ENCODE peak calls at places on chromosomes 12 and 14, in four cellular contexts. U, X, Z and A are unnamed samples.

GRCh38 chr14:23120405-23121251 is 1.6 kb upstream of the CEBPE start:
- DNase-seq in U (peak), X (peak), Z (peak), A (peak)

GRCh38 chr12:25362646-25363045 is 111.9 kb upstream of the KRAS start:
- DNase-seq in U (no peak), X (no peak), Z (no peak), A (no peak)

GRCh38 chr12:51721281-51721940 is 127.1 kb downstream of the FIGNL2 start:
- DNase-seq in U (peak), X (no peak), Z (no peak), A (peak)

GRCh38 chr12:52380271-52380694 is 5.2 kb downstream of the KRT84 start:
- DNase-seq in U (peak), X (no peak), Z (no peak), A (peak)

GRCh38 chr12:25189656-25190055 is 5.3 kb downstream of the DNAI7 start:
- DNase-seq in U (no peak), X (no peak), Z (no peak), A (no peak)

GRCh38 chr12:120988234-120988633 is 9.9 kb downstream of the HNF1A start:
- DNase-seq in U (no peak), X (no peak), Z (no peak), A (no peak)

GRCh38 chr14:36720657-36721056 is 59.0 kb downstream of the PAX9 start:
- DNase-seq in U (no peak), X (no peak), Z (no peak), A (no peak)

GRCh38 chr14:81348086-81348485 is 52.0 kb downstream of the STON2 start:
- DNase-seq in U (no peak), X (no peak), Z (no peak), A (no peak)

GRCh38 chr14:23227566-23227965 is 10.2 kb upstream of the RNF212B start:
- DNase-seq in U (no peak), X (no peak), Z (no peak), A (no peak)

GRCh38 chr14:57480044-57480443 is 13.6 kb downstream of the CCDC198 start:
- DNase-seq in U (no peak), X (no peak), Z (no peak), A (no peak)

GRCh38 chr12:2959194-2959507 is at the start of gene TEAD4:
- DNase-seq in U (peak), X (peak), Z (no peak), A (peak)

GRCh38 chr12:123971770-123972447 is 722 bp downstream of the CCDC92 start:
- DNase-seq in U (peak), X (peak), Z (no peak), A (peak)

GRCh38 chr12:116556964-116557706 is 2.0 kb upstream of the MAP1LC3B2 start:
- DNase-seq in U (no peak), X (no peak), Z (no peak), A (no peak)

GRCh38 chr12:109084425-109084824 is 8.8 kb downstream of the ALKBH2 start:
- DNase-seq in U (no peak), X (peak), Z (no peak), A (no peak)

GRCh38 chr12:12032771-12033588 is 37.8 kb upstream of the BCL2L14 start:
- DNase-seq in U (peak), X (peak), Z (peak), A (peak)

GRCh38 chr12:6829532-6830220 is 1.5 kb downstream of the P3H3 start:
- DNase-seq in U (peak), X (peak), Z (no peak), A (peak)

GRCh38 chr12:52162971-52163370 is 28.8 kb downstream of the KRT80 start:
- DNase-seq in U (no peak), X (no peak), Z (no peak), A (no peak)

GRCh38 chr12:10031771-10032175 is 1.3 kb downstream of the CLEC9A start:
- DNase-seq in U (no peak), X (no peak), Z (no peak), A (no peak)

GRCh38 chr12:131896811-131897270 is 2.4 kb downstream of the ULK1 start:
- DNase-seq in U (no peak), X (no peak), Z (no peak), A (no peak)

GRCh38 chr14:38838049-38838978 is 264.7 kb downstream of the SEC23A start:
- DNase-seq in U (no peak), X (no peak), Z (no peak), A (no peak)

GRCh38 chr14:21924479-21924878 is 250.9 kb upstream of the OR4E1 start:
- DNase-seq in U (peak), X (no peak), Z (peak), A (no peak)

GRCh38 chr12:53750812-53751335 is 905 bp downstream of the CISTR start:
- DNase-seq in U (peak), X (no peak), Z (no peak), A (peak)

GRCh38 chr12:10301103-10301502 is 6.6 kb upstream of the KLRD1 start:
- DNase-seq in U (no peak), X (no peak), Z (no peak), A (no peak)

GRCh38 chr12:90958995-90959394 is 4.0 kb upstream of the CCER1 start:
- DNase-seq in U (no peak), X (no peak), Z (no peak), A (no peak)

GRCh38 chr14:106788534-106788933 is 1262.2 kb downstream of the TMEM121 start:
- DNase-seq in U (no peak), X (no peak), Z (no peak), A (no peak)

GRCh38 chr12:111221296-111222026 is 147.4 kb downstream of the PHETA1 start:
- DNase-seq in U (no peak), X (no peak), Z (no peak), A (no peak)

GRCh38 chr12:23631991-23632390 is 317.5 kb downstream of the SOX5 start:
- DNase-seq in U (no peak), X (no peak), Z (no peak), A (no peak)

GRCh38 chr12:123828871-123829547 is 66.9 kb downstream of the DNAH10 start:
- DNase-seq in U (no peak), X (peak), Z (no peak), A (no peak)

GRCh38 chr12:51887476-51888315 is at the start of gene ANKRD33:
- DNase-seq in U (peak), X (no peak), Z (no peak), A (peak)

GRCh38 chr14:86575141-86575540 is 1045.2 kb downstream of the FLRT2 start:
- DNase-seq in U (no peak), X (no peak), Z (no peak), A (no peak)
- TF ChIP-seq NR2C2 in U (no peak), X (no peak), Z (no peak), A (no peak)

GRCh38 chr12:96199465-96199864 is 5.3 kb downstream of the ELK3 start:
- DNase-seq in U (no peak), X (no peak), Z (no peak), A (no peak)

GRCh38 chr12:96204381-96204780 is 10.2 kb downstream of the ELK3 start:
- DNase-seq in U (no peak), X (no peak), Z (no peak), A (no peak)

GRCh38 chr12:96197503-96198272 is 3.5 kb downstream of the ELK3 start:
- DNase-seq in U (no peak), X (no peak), Z (no peak), A (no peak)

GRCh38 chr12:96198970-96199369 is 4.8 kb downstream of the ELK3 start:
- DNase-seq in U (no peak), X (no peak), Z (no peak), A (no peak)

DNA sequence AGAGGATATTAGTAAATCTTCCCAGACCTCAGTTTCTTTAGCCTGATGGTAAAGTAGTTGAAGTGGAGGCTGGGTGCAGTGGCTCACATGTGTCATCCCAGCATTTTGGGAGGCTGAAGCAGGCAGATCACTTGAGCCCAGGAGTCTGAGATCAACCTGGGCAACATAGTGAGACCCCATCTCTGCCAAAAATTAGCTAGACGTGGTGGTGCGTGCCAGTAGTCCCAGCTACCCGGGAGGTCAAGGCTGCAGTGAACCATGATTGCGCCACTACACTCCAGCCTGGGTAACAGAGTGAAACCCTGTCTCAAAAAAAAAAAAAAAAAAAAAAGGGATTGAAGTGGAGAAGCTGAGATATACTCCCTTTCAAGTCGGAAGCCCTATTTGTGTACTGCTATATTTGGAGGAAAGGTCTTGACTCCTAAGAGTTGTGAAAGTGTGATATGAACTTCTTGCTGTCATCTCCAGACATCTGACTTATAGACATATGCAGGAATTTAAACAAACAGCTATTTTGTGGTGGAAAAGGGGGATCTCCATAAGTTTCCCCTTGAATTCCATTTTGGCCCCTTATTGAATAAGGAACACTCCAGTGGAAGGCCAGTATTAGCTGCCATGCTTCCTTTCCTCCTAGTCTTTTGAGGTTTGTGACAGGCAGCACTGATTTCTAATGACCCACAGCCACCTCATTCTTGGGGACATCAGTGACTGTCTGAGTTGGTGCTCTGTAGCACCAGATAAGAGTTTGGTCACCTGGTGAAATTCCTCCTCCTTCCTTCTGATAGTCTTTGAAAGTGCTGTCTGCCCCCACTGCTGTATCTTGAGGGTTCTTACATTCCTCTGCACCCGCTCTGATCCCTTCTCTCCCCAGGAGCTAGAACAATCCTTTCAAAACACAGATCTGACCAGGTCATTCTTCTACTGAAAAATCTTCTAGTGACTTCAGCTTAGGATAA is 7.4 kb downstream of the ELK3 start:
- DNase-seq in U (no peak), X (no peak), Z (no peak), A (no peak)
- TF ChIP-seq NR2C2 in U (no peak), X (no peak), Z (no peak), A (no peak)

GRCh38 chr14:89616425-89617141 is 199.6 kb upstream of the FOXN3 start:
- DNase-seq in U (no peak), X (peak), Z (no peak), A (no peak)
- TF ChIP-seq NR2C2 in U (no peak), X (peak), Z (no peak), A (no peak)

GRCh38 chr14:92597873-92598548 is 84.4 kb downstream of the RIN3 start:
- DNase-seq in U (no peak), X (no peak), Z (no peak), A (no peak)
- TF ChIP-seq NR2C2 in U (no peak), X (no peak), Z (no peak), A (no peak)

DNA sequence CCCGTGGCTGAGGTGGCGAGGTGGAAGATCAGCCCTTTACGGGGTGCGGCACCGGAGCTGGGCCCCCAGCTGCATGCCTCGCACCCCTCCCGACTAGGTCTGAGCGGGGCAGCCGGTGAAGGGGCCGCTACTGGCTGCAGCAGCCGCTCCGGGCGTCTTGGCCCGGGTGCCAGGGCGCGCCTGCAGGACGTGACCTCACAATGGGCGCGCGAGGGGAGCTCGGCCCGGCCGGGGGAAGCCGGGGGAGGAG is 397 bp downstream of the BAG5 start:
- DNase-seq in U (no peak), X (no peak), Z (no peak), A (no peak)
- TF ChIP-seq NR2C2 in U (no peak), X (no peak), Z (no peak), A (no peak)

GRCh38 chr14:63179383-63179782 is 24.9 kb upstream of the RHOJ start:
- DNase-seq in U (no peak), X (no peak), Z (no peak), A (no peak)

GRCh38 chr14:63182967-63183366 is 21.3 kb upstream of the RHOJ start:
- DNase-seq in U (no peak), X (no peak), Z (no peak), A (no peak)

GRCh38 chr14:63175531-63175930 is 28.7 kb upstream of the RHOJ start:
- DNase-seq in U (no peak), X (no peak), Z (no peak), A (no peak)

GRCh38 chr14:63180017-63180416 is 24.2 kb upstream of the RHOJ start:
- DNase-seq in U (no peak), X (no peak), Z (no peak), A (no peak)

DNA sequence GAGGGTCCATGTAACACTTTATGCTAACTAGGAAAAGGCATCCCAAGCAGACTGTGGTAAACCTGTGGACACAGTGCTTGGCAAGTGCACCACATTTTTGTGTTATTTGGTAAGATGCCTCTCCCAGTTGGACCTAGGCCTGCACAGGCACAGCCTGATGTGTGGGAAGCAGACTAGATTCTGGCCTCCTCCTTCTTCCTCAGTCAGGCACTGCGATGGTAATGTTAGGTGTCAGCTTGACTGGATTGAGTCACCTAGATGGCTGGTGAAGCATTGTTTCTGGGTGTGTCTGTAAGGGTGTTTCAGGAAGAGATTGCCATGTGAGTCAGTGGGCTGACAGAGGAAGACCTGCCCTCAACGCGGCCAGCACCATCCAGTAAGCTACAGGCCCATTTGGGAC is 25.3 kb upstream of the RHOJ start:
- DNase-seq in U (no peak), X (no peak), Z (no peak), A (no peak)
- TF ChIP-seq NR2C2 in U (no peak), X (no peak), Z (no peak), A (no peak)

GRCh38 chr12:112656141-112656540 is 135.4 kb upstream of the RPH3A start:
- DNase-seq in U (no peak), X (no peak), Z (no peak), A (no peak)
- TF ChIP-seq NR2C2 in U (no peak), X (no peak), Z (no peak), A (no peak)

DNA sequence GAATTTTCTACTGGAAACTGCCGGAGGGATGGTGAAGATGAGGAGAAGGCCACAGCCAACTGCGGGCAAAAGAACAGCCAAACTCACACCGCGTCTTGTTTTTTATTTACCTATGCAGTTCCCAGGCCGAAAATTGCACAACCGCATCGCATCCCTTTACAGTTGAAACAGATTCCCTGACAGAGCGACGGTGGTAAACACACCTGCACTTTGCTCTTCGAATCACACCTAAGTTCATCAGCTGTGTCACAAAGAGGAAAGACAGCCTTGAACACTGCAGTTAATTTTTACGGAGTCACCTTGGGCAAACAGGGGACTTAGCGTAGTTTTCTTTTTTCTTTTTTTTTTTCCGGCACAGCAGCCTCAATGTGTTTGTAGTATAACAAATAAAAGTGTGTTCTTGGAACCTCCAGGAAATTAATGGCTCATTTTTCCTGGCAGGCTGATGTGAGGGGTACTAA is 272.0 kb upstream of the DIO3 start:
- DNase-seq in U (no peak), X (peak), Z (no peak), A (no peak)
- TF ChIP-seq NR2C2 in U (no peak), X (peak), Z (no peak), A (no peak)

DNA sequence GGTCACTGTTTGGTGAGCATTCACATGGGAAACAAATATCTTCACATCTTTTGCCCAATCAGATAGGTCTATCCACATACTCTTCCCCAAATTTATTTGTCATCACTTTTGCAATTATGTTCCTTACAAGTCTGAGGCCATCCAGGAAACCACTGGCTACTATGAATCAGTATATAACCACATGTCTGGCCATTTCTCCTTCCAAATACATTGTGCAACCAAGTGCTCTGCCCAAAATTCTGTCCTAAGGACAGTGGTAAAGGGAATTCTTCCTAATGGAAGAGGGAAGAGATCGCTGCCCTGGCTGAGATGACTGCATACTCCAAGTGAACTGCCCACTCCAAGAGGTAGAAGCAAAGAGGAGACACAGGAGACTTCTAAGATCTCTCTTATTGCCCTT is 148.9 kb upstream of the MAX start:
- DNase-seq in U (no peak), X (no peak), Z (no peak), A (no peak)
- TF ChIP-seq NR2C2 in U (no peak), X (no peak), Z (no peak), A (no peak)